ENCODE peak calls at places on chromosome 22, in ten cellular contexts. L is stimulated activated CD4-positive, alpha-beta T cell treated with anti-CD3 and anti-CD28 coated beads, Interleukin-1b, Interleukin-23, amount 100 ng/mL, for 24 hours; S is WTC11; C is T-cell; N is HEK293T; T is activated CD4-positive, alpha-beta T cell treated with anti-CD3 and anti-CD28 coated beads, Interleukin-2, amount 50 U/mL, for 24 hours; J is activated CD8-positive, alpha-beta memory T cell treated with anti-CD3 and anti-CD28 coated beads, Interleukin-2, amount 50 U/mL, for 48 hours; P is stomach; R is sciatic nerve; Q is left lung. D is an unnamed sample.

GRCh38 chr22:49705216-49705600 is 122.5 kb downstream of the BRD1 start:
- DNase-seq in N (no peak), C (no peak), Q (no peak), P (no peak), L (no peak), T (no peak), J (no peak), R (no peak), S (no peak), D (peak; percentile 67)

GRCh38 chr22:19782533-19782932 is 22.0 kb downstream of the TBX1 start:
- DNase-seq in R (no peak), S (peak; percentile 5), P (no peak), T (no peak), Q (no peak), L (no peak), N (no peak), J (no peak), C (no peak), D (no peak)

GRCh38 chr22:44263547-44263946 is 49.2 kb downstream of the SHISAL1 start:
- DNase-seq in R (peak; percentile 21), Q (no peak), C (no peak), S (peak; percentile 1), P (no peak), T (no peak), L (no peak), N (no peak), J (no peak), D (peak; percentile 57)

GRCh38 chr22:49198705-49199084 is 629.0 kb downstream of the BRD1 start:
- DNase-seq in C (no peak), T (no peak), R (peak; percentile 47), P (no peak), L (no peak), N (no peak), J (no peak), Q (peak; percentile 7), S (no peak), D (peak; percentile 67)

GRCh38 chr22:32130464-32130863 is 28.6 kb downstream of the C22orf42 start:
- DNase-seq in T (no peak), L (no peak), S (no peak), P (no peak), N (no peak), C (no peak), Q (no peak), J (no peak), R (no peak), D (no peak)

GRCh38 chr22:46062232-46062615 is 85.3 kb upstream of the WNT7B start:
- DNase-seq in R (peak; percentile 36), J (no peak), L (no peak), P (no peak), N (no peak), Q (no peak), T (no peak), C (no peak), S (no peak), D (no peak)

GRCh38 chr22:36258750-36259619 is 6.1 kb downstream of the APOL1 start:
- DNase-seq in C (no peak), J (peak; percentile 66), S (peak; percentile 64), P (no peak), Q (no peak), N (no peak), L (no peak), T (no peak), R (no peak), D (peak; percentile 80)

GRCh38 chr22:23777776-23778575 is 5.3 kb downstream of the MMP11 start:
- DNase-seq in P (no peak), J (no peak), T (no peak), R (no peak), C (no peak), N (no peak), Q (no peak), L (no peak), S (no peak), D (peak; percentile 79)

GRCh38 chr22:31637938-31638618 is 23.9 kb downstream of the PISD start:
- DNase-seq in T (no peak), S (no peak), J (no peak), P (no peak), L (no peak), R (no peak), C (no peak), Q (peak; percentile 79), N (no peak), D (peak; percentile 85)

GRCh38 chr22:46147471-46148267 is 2.7 kb upstream of the PPARA start:
- DNase-seq in S (no peak), J (no peak), L (no peak), P (no peak), R (peak; percentile 64), Q (no peak), C (no peak), T (no peak), N (no peak), D (peak; percentile 80)

D was measured in posterior vena cava.